ENCODE peak calls at places on chromosomes 12 and 14, in four cellular contexts. E is tibial nerve, M is right atrium auricular region, Q is testis. G is an unnamed sample. For H3K4me1, the result is how much of the 10 kb centered on the place peaks cover.

GRCh38 chr14:90538095-90538494 is 141.3 kb downstream of the CALM1 start:
- DNase-seq in E (no peak), M (no peak), Q (no peak), G (no peak)

GRCh38 chr12:42873401-42873800 is 283.9 kb upstream of the PRICKLE1 start:
- DNase-seq in E (no peak), M (no peak), Q (no peak), G (no peak)

GRCh38 chr12:131620520-131620919 is 90.4 kb upstream of the SFSWAP start:
- DNase-seq in E (no peak), M (no peak), Q (peak), G (no peak)

GRCh38 chr14:103155013-103155412 is 31.8 kb downstream of the TNFAIP2 start:
- DNase-seq in E (peak), M (peak), Q (peak), G (peak)

GRCh38 chr12:27688671-27689070 is 7.6 kb upstream of the REP15 start:
- DNase-seq in E (no peak), M (no peak), Q (no peak), G (no peak)

GRCh38 chr14:22814373-22814772 is 862 bp downstream of the SLC7A7 start:
- DNase-seq in E (no peak), M (no peak), Q (no peak), G (no peak)

GRCh38 chr14:49051328-49052060 is 534.7 kb downstream of the RPS29 start:
- DNase-seq in E (no peak), M (no peak), Q (no peak), G (no peak)

GRCh38 chr14:74649673-74650072 is 37.6 kb upstream of the LTBP2 start:
- DNase-seq in E (no peak), M (no peak), Q (no peak), G (no peak)

GRCh38 chr14:22541721-22542120 is 47.3 kb downstream of the DAD1 start:
- DNase-seq in E (no peak), M (no peak), Q (no peak), G (no peak)

DNA sequence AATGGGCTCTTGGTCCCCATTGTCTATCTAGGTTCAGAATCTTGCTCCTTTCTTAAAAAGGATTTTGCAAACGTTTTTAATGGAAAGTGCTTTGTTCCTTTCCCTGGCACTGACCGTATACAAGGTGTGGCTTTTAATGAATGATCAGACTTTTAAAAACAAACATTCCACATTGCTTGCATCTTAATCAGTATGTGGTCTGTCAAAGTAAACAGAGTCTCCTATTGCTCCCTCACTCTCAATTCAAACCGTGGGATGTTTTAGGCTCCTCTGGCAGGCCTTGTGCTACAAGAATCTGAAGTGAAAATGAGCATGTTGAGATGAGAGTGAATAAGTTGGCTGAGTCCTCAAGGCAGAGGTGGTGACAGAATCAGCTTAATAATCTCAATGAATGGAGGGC is 107.0 kb downstream of the VRK1 start:
- DNase-seq in E (no peak), M (no peak), Q (no peak), G (no peak)
- TF ChIP-seq CTCF in E (no peak), M (no peak), Q (no peak), G (no peak)

GRCh38 chr14:77026166-77026929 is 2.2 kb downstream of the IRF2BPL start:
- DNase-seq in E (no peak), M (no peak), Q (no peak), G (peak)

GRCh38 chr14:77025744-77026165 is 2.8 kb downstream of the IRF2BPL start:
- DNase-seq in E (no peak), M (no peak), Q (no peak), G (peak)

GRCh38 chr14:77028384-77029246 is at the start of gene IRF2BPL:
- DNase-seq in E (peak), M (peak), Q (peak), G (peak)

GRCh38 chr14:77027538-77028383 is 747 bp downstream of the IRF2BPL start:
- DNase-seq in E (no peak), M (no peak), Q (peak), G (peak)

GRCh38 chr14:77026930-77027537 is 1.5 kb downstream of the IRF2BPL start:
- DNase-seq in E (no peak), M (no peak), Q (no peak), G (peak)
- H3K4me1 ChIP-seq in E (under half), M (under half), Q (half or more), G (half or more)

GRCh38 chr12:62533087-62533754 is 66.6 kb downstream of the MON2 start:
- DNase-seq in E (no peak), M (no peak), Q (no peak), G (no peak)
- H3K27ac ChIP-seq in E (no peak), M (no peak), Q (no peak), G (no peak)

GRCh38 chr14:77613207-77613606 is 3.2 kb downstream of the SPTLC2 start:
- DNase-seq in E (no peak), M (no peak), Q (no peak), G (no peak)

GRCh38 chr14:77610553-77610952 is 5.9 kb downstream of the SPTLC2 start:
- DNase-seq in E (no peak), M (no peak), Q (no peak), G (no peak)

GRCh38 chr14:77607741-77608302 is 8.6 kb downstream of the SPTLC2 start:
- DNase-seq in E (no peak), M (no peak), Q (no peak), G (no peak)

GRCh38 chr14:77612011-77612620 is 4.3 kb downstream of the SPTLC2 start:
- DNase-seq in E (no peak), M (no peak), Q (no peak), G (no peak)

GRCh38 chr14:77609902-77610301 is 6.5 kb downstream of the SPTLC2 start:
- DNase-seq in E (no peak), M (no peak), Q (no peak), G (no peak)
- TF ChIP-seq CTCF in E (no peak), M (no peak), Q (no peak), G (no peak)

DNA sequence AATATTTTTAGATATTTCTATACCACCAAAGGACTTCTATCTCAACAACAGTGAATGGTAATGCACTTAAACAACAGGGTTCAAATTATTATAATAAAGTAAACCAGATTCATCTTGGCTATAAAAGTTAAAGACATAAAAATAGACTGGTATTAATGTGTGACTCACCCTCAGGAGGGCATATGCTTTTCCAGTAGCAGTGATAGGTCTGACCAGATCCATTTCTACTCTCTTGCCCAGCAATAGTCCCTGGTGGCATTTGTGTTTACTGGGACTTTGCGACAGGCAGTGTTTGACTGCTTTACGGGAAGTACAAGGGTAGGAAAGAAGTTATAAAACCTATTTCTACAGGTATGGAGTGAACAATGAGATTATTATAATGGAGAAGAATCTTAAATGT is 353.2 kb upstream of the ATP2B1 start:
- DNase-seq in E (no peak), M (no peak), Q (no peak), G (no peak)
- H3K4me1 ChIP-seq in E (under half), M (under half), Q (under half), G (under half)

GRCh38 chr12:106721931-106722330 is 52.6 kb upstream of the RIC8B start:
- DNase-seq in E (no peak), M (no peak), Q (no peak), G (no peak)
- H3K27ac ChIP-seq in E (no peak), M (no peak), Q (no peak), G (no peak)

G was measured in psoas muscle.